ENCODE peak calls at places on chromosome 20, in four cellular contexts. N, P, B and A are unnamed samples.

GRCh38 chr20:42102000-42102399 is 483.8 kb upstream of the CHD6 start:
- DNase-seq in P (no peak), N (no peak), B (no peak), A (no peak)

GRCh38 chr20:16539280-16539679 is 34.0 kb downstream of the KIF16B start:
- DNase-seq in P (no peak), B (peak), N (no peak), A (no peak)

GRCh38 chr20:14924433-14924832 is 587.0 kb upstream of the FLRT3 start:
- DNase-seq in N (no peak), B (peak), P (no peak), A (no peak)

GRCh38 chr20:7704021-7704420 is 236.2 kb downstream of the HAO1 start:
- DNase-seq in P (no peak), N (no peak), B (no peak), A (no peak)

GRCh38 chr20:25049261-25050060 is 8.5 kb downstream of the ACSS1 start:
- DNase-seq in P (no peak), B (no peak), N (no peak), A (no peak)

GRCh38 chr20:14331671-14332070 is 5.7 kb downstream of the FLRT3 start:
- DNase-seq in P (no peak), B (no peak), N (no peak), A (no peak)

GRCh38 chr20:418858-419365 is 10.8 kb downstream of the RBCK1 start:
- DNase-seq in P (no peak), B (no peak), N (no peak), A (no peak)

GRCh38 chr20:24819331-24819965 is 129.6 kb upstream of the CST7 start:
- DNase-seq in P (no peak), B (no peak), N (no peak), A (no peak)

GRCh38 chr20:41329435-41330342 is 10.9 kb upstream of the LPIN3 start:
- DNase-seq in B (peak), P (peak), N (no peak), A (peak)

GRCh38 chr20:5486377-5487054 is 169.8 kb upstream of the PROKR2 start:
- DNase-seq in P (no peak), N (no peak), B (no peak), A (no peak)
- H3K4me3 ChIP-seq in P (no peak), N (no peak), B (no peak), A (no peak)

GRCh38 chr20:62608218-62608565 is 34.1 kb upstream of the SLCO4A1 start:
- DNase-seq in P (no peak), N (no peak), B (no peak), A (no peak)

GRCh38 chr20:62607366-62608217 is 34.7 kb upstream of the SLCO4A1 start:
- DNase-seq in P (no peak), B (no peak), N (no peak), A (no peak)

GRCh38 chr20:62605996-62606395 is 36.3 kb upstream of the SLCO4A1 start:
- DNase-seq in P (no peak), B (no peak), N (no peak), A (no peak)

GRCh38 chr20:62605236-62605948 is 36.9 kb upstream of the SLCO4A1 start:
- DNase-seq in B (no peak), N (no peak), P (no peak), A (no peak)

DNA sequence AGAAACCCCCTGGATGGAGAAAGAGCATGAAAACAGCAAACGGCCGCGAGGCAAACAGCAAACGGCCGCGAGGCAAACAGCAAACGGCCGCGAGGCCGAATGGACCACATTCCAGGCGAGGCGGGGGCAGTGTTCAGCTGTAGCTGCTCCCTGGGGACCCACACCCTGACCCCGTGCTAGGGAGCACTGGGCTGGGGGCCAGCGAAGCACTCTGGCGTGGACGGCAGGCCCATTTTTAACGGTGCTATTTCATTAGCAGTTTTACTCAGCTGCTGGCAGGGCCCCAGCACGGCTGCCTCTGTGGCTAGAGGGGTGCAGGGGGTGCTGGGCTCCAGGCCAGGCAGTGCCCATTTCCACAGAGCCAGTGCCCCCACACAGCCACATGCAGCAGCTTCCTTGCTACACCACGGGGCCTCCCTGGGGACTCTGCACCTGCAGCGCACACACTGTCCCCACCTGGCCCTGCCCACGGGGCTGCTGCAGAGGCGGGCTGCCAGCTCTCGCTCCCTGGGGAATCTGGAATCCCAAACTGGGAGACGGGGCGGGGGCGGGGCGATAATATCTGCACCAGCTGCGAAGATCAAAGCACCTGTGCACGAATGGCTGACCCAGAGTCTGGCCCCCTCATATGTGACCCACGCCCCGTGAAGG is 35.6 kb upstream of the SLCO4A1 start:
- DNase-seq in B (no peak), N (no peak), P (no peak), A (peak)
- H3K9ac ChIP-seq in B (peak), N (no peak), P (no peak), A (no peak)

DNA sequence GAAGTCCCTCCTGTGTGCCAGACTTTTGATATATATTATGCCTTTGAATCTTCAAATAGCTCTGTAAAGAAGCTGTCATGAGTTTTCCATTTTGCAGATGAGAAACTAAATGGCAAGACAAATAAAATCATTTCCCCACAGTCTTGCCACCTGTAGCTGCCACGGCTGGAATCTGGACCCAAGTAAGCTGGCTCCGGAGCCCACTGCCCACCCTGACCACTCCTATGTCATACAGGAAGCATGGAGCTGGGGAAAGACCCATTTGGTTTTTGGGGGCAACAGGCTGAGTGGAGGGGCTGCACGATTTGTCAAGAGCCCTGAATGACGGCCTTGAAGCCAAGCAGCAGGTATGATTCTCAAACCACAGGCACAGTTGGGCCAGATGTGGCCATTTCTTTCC is 10.0 kb upstream of the SIRPA start:
- DNase-seq in B (no peak), N (no peak), P (no peak), A (no peak)
- TF ChIP-seq EZH2 in B (no peak), N (no peak), P (no peak), A (no peak)

DNA sequence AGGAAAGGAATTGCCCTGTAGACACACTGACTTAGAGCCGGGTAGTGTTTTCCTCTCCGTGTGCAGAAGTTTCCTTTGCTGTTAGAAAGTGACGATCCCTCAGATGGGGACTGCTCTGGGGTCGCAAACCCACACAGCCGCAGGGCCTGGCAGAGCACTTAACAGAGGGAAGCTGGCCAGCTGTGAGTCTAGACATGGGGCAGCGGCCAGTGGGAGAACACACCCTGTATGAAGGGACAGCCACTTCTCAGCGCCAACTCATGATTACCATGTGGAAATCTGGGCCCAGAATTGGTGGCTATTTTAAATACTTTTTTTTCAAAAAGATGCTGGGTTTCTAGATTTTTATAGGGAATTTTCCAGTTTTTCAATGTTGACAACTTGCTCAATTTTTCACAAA is 39.4 kb downstream of the SLC9A8 start:
- DNase-seq in N (no peak), P (no peak), B (no peak), A (no peak)
- H3K4me3 ChIP-seq in N (no peak), P (no peak), B (no peak), A (no peak)

DNA sequence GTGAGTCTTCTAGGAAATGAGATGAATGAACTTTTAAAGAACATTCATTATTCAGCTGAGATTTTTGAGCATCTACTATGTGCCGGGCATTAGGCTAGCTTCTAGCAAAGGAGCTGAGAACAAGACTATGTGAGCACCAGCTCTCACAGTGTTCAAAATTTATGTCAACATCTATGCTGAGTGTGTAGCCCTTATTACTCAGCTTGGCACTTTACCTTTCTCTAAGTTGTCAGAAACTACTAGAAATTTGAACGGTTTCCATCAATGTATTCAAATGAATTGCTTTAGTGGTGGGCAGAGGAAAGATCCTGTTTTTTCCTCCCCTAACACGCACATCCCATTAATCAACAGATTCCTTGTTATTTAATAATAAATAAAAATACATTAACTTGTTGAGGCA is 33.3 kb downstream of the CYP24A1 start:
- DNase-seq in N (no peak), B (no peak), P (no peak), A (no peak)
- H3K9ac ChIP-seq in N (no peak), B (no peak), P (no peak), A (no peak)

GRCh38 chr20:62475027-62475818 is 572 bp downstream of the GATA5 start:
- DNase-seq in B (no peak), N (no peak), P (no peak), A (no peak)
- TF ChIP-seq EZH2 in B (no peak), N (peak), P (peak), A (no peak)

GRCh38 chr20:48921883-48922867 is 664 bp downstream of the ARFGEF2 start:
- DNase-seq in B (peak), P (peak), N (no peak), A (no peak)

GRCh38 chr20:48920527-48921167 is 864 bp upstream of the ARFGEF2 start:
- DNase-seq in P (no peak), B (no peak), N (no peak), A (no peak)

GRCh38 chr20:48921168-48921882 is at the start of gene ARFGEF2:
- DNase-seq in P (peak), N (no peak), B (peak), A (peak)

GRCh38 chr20:48924711-48925109 is 3.2 kb downstream of the ARFGEF2 start:
- DNase-seq in P (no peak), B (no peak), N (no peak), A (no peak)

DNA sequence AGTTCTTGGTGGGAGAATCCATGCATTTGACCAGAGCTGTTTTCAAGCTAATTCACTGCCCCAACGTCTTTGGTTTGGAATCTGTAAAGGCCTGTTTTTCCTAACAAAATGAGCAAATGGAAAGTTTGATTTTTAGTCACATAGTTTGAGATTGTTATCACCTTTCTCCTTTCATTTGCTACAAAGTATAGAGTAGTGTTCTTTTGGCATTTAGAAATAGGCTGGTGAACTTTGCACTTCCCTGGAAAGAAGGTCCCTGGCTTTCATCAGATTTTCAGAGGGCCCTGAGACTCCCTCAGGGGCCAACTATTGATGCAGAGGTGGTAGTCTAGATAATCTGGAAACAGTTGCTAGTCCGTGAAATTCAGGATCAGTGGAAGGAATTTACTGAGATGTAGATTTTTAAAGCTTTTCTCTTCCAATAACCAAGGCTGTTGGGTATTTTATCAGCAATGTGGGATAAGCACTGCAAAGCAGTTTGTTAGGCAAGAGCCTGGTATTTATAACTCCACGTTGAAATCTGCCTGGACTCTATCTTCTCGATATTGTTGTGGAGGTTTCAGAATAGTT is 1.7 kb downstream of the ARFGEF2 start:
- DNase-seq in N (no peak), P (no peak), B (no peak), A (no peak)
- H3K4me3 ChIP-seq in N (peak), P (peak), B (peak), A (peak)